ENCODE peak calls at places on chromosomes 3 and 15, in six cellular contexts. J is stimulated activated effector memory CD8-positive, alpha-beta T cell treated with anti-CD3 and anti-CD28 coated beads, Interleukin-12 subunit alpha, Interleukin-12 subunit beta, amount 100 ng/mL, for 72 hours; Y is activated naive CD4-positive, alpha-beta T cell treated with anti-CD3 and anti-CD28 coated beads for 36 hours; F is CD4-positive, CD25-positive, alpha-beta regulatory T cell; E is activated CD8-positive, alpha-beta memory T cell treated with anti-CD3 and anti-CD28 coated beads, Interleukin-2, amount 50 U/mL, for 4 hours; D is WTC11. Z is an unnamed sample.

GRCh38 chr3:189233225-189233858 is 61.6 kb downstream of the TPRG1 start:
- DNase-seq in J (no peak), Y (peak), F (no peak), E (no peak), D (peak), Z (peak)

GRCh38 chr15:63495343-63495742 is 9.1 kb upstream of the USP3 start:
- DNase-seq in J (peak), Y (peak), F (no peak), E (no peak), D (no peak), Z (no peak)

GRCh38 chr3:157667493-157667892 is 164.3 kb upstream of the VEPH1 start:
- DNase-seq in J (no peak), Y (no peak), F (no peak), E (no peak), D (no peak), Z (no peak)

GRCh38 chr15:98438907-98439306 is 209.4 kb upstream of the IGF1R start:
- DNase-seq in J (no peak), Y (no peak), F (no peak), E (no peak), D (no peak), Z (no peak)

GRCh38 chr3:125313060-125313635 is 62.0 kb downstream of the ZNF148 start:
- DNase-seq in J (no peak), Y (peak), F (no peak), E (no peak), D (no peak), Z (no peak)

GRCh38 chr3:71583569-71584215 is at the start of gene FOXP1:
- DNase-seq in J (peak), Y (peak), F (peak), E (peak), D (peak), Z (peak)

GRCh38 chr15:43214169-43214568 is 6.6 kb downstream of the EPB42 start:
- DNase-seq in J (no peak), Y (no peak), F (no peak), E (no peak), D (no peak), Z (no peak)

GRCh38 chr15:51076898-51077564 is 17.7 kb downstream of the TNFAIP8L3 start:
- DNase-seq in J (no peak), Y (no peak), F (no peak), E (no peak), D (peak), Z (peak)

GRCh38 chr15:33009026-33009425 is 185.5 kb downstream of the FMN1 start:
- DNase-seq in J (no peak), Y (no peak), F (no peak), E (no peak), D (no peak), Z (no peak)

GRCh38 chr3:187968883-187969580 is 184.9 kb upstream of the LPP start:
- DNase-seq in J (no peak), Y (no peak), F (no peak), E (no peak), D (no peak), Z (no peak)

GRCh38 chr15:95457520-95457919 is 873.0 kb upstream of the NR2F2 start:
- DNase-seq in J (no peak), Y (no peak), F (no peak), E (no peak), D (no peak), Z (no peak)

GRCh38 chr3:144687862-144688261 is 716.2 kb downstream of the DIPK2A start:
- DNase-seq in J (no peak), Y (no peak), F (no peak), E (no peak), D (peak), Z (no peak)

GRCh38 chr3:148582126-148582525 is 115.6 kb upstream of the AGTR1 start:
- DNase-seq in J (no peak), Y (no peak), F (no peak), E (no peak), D (no peak), Z (no peak)

GRCh38 chr3:157606392-157607197 is 103.4 kb upstream of the VEPH1 start:
- DNase-seq in J (peak), Y (peak), F (peak), E (peak), D (peak), Z (peak)

GRCh38 chr15:89358435-89358754 is 23.8 kb upstream of the POLG start:
- DNase-seq in J (no peak), Y (no peak), F (no peak), E (no peak), D (peak), Z (no peak)

GRCh38 chr3:196120291-196120951 is 38.5 kb upstream of the TFRC start:
- DNase-seq in J (peak), Y (peak), F (no peak), E (no peak), D (no peak), Z (peak)

GRCh38 chr3:161339517-161340500 is 31.5 kb downstream of the SPTSSB start:
- DNase-seq in J (no peak), Y (no peak), F (no peak), E (no peak), D (no peak), Z (no peak)

Z was measured in activated CD4-positive, alpha-beta memory T cell treated with anti-CD3 and anti-CD28 coated beads for 36 hours.